ENCODE peak calls at places on chromosomes 16 and 17, in four cellular contexts. H is T follicular helper cell, D is HT-29, K is GM18507. A is an unnamed sample.

GRCh38 chr16:12617401-12617819 is 186.3 kb downstream of the CPPED1 start:
- DNase-seq in K (no peak), D (no peak), H (no peak), A (no peak)

GRCh38 chr16:51290410-51290809 is 139.3 kb upstream of the SALL1 start:
- DNase-seq in H (no peak), K (no peak), D (no peak), A (no peak)

GRCh38 chr17:52207786-52208185 is 49.3 kb upstream of the CA10 start:
- DNase-seq in D (no peak), K (no peak), H (no peak), A (no peak)

GRCh38 chr16:31215287-31216115 is 1.4 kb downstream of the PYDC1 start:
- DNase-seq in K (no peak), H (no peak), D (peak), A (peak)

GRCh38 chr16:14321542-14321941 is 250.4 kb downstream of the MRTFB start:
- DNase-seq in D (no peak), H (no peak), K (no peak), A (no peak)

GRCh38 chr16:52861614-52862022 is 191.1 kb downstream of the CHD9NB start:
- DNase-seq in H (no peak), K (no peak), D (peak), A (peak)

GRCh38 chr17:40349477-40350409 is 14.8 kb downstream of the GJD3 start:
- DNase-seq in H (no peak), K (no peak), D (no peak), A (no peak)

GRCh38 chr16:82580293-82580900 is 46.4 kb upstream of the CDH13 start:
- DNase-seq in K (no peak), H (no peak), D (peak), A (peak)

GRCh38 chr16:65372171-65372570 is 250.3 kb upstream of the CDH11 start:
- DNase-seq in D (no peak), H (no peak), K (no peak), A (no peak)

GRCh38 chr16:14302031-14302398 is 230.9 kb downstream of the MRTFB start:
- DNase-seq in K (no peak), H (no peak), D (peak), A (peak)

GRCh38 chr17:50609376-50610074 is 25.2 kb upstream of the ABCC3 start:
- DNase-seq in D (no peak), H (no peak), K (no peak), A (no peak)

GRCh38 chr17:18919963-18920362 is 32.0 kb upstream of the SLC5A10 start:
- DNase-seq in H (no peak), D (no peak), K (no peak), A (peak)

GRCh38 chr17:44959821-44960523 is 8.1 kb downstream of the C1QL1 start:
- DNase-seq in D (no peak), K (no peak), H (no peak), A (no peak)

A was measured in SW480.